ENCODE peak calls at places on chromosomes 7 and 10, in eight cellular contexts. One of them, this sample, is unnamed.

GRCh38 chr10:72588266-72588665 is 37.6 kb downstream of the MICU1 start:
- DNase-seq in central memory CD4-positive, alpha-beta T cell: no peak
- DNase-seq in activated CD4-positive, alpha-beta T cell treated with anti-CD3 and anti-CD28 coated beads, Interleukin-2, amount 50 U/mL, for 48 hours: no peak
- DNase-seq in substantia nigra: no peak
- DNase-seq in NCI-H146: no peak
- DNase-seq in NCI-H1417 treated with DMSO at 0.1 percent for 48 hours: no peak
- DNase-seq in cardiac muscle cell: no peak
- DNase-seq in AG20443: no peak
- DNase-seq in this sample: no peak

GRCh38 chr10:50582766-50583762 is 40.7 kb downstream of the SGMS1 start:
- DNase-seq in substantia nigra: no peak
- DNase-seq in cardiac muscle cell: no peak
- DNase-seq in NCI-H1417 treated with DMSO at 0.1 percent for 48 hours: no peak
- DNase-seq in activated CD4-positive, alpha-beta T cell treated with anti-CD3 and anti-CD28 coated beads, Interleukin-2, amount 50 U/mL, for 48 hours: no peak
- DNase-seq in central memory CD4-positive, alpha-beta T cell: no peak
- DNase-seq in AG20443: no peak
- DNase-seq in NCI-H146: no peak
- DNase-seq in this sample: no peak

GRCh38 chr10:97426776-97427570 is 982 bp downstream of the PGAM1 start:
- DNase-seq in AG20443: no peak
- DNase-seq in central memory CD4-positive, alpha-beta T cell: no peak
- DNase-seq in activated CD4-positive, alpha-beta T cell treated with anti-CD3 and anti-CD28 coated beads, Interleukin-2, amount 50 U/mL, for 48 hours: no peak
- DNase-seq in NCI-H1417 treated with DMSO at 0.1 percent for 48 hours: no peak
- DNase-seq in substantia nigra: no peak
- DNase-seq in cardiac muscle cell: no peak
- DNase-seq in NCI-H146: peak; percentile 9
- DNase-seq in this sample: peak; percentile 49

GRCh38 chr7:37081436-37081835 is 357.1 kb upstream of the AOAH start:
- DNase-seq in AG20443: no peak
- DNase-seq in activated CD4-positive, alpha-beta T cell treated with anti-CD3 and anti-CD28 coated beads, Interleukin-2, amount 50 U/mL, for 48 hours: peak; percentile 45
- DNase-seq in NCI-H146: peak; percentile 32
- DNase-seq in NCI-H1417 treated with DMSO at 0.1 percent for 48 hours: no peak
- DNase-seq in substantia nigra: no peak
- DNase-seq in cardiac muscle cell: peak; percentile 25
- DNase-seq in central memory CD4-positive, alpha-beta T cell: no peak
- DNase-seq in this sample: peak; percentile 46

GRCh38 chr7:133702078-133702477 is 425.1 kb upstream of the LRGUK start:
- DNase-seq in central memory CD4-positive, alpha-beta T cell: no peak
- DNase-seq in AG20443: no peak
- DNase-seq in NCI-H1417 treated with DMSO at 0.1 percent for 48 hours: no peak
- DNase-seq in cardiac muscle cell: no peak
- DNase-seq in NCI-H146: no peak
- DNase-seq in substantia nigra: no peak
- DNase-seq in activated CD4-positive, alpha-beta T cell treated with anti-CD3 and anti-CD28 coated beads, Interleukin-2, amount 50 U/mL, for 48 hours: no peak
- DNase-seq in this sample: peak; percentile 23

GRCh38 chr10:78516741-78517140 is 483.1 kb downstream of the RPS24 start:
- DNase-seq in cardiac muscle cell: no peak
- DNase-seq in substantia nigra: no peak
- DNase-seq in central memory CD4-positive, alpha-beta T cell: no peak
- DNase-seq in NCI-H146: no peak
- DNase-seq in NCI-H1417 treated with DMSO at 0.1 percent for 48 hours: no peak
- DNase-seq in activated CD4-positive, alpha-beta T cell treated with anti-CD3 and anti-CD28 coated beads, Interleukin-2, amount 50 U/mL, for 48 hours: no peak
- DNase-seq in AG20443: no peak
- DNase-seq in this sample: no peak

GRCh38 chr7:80827238-80827633 is 91.6 kb downstream of the SEMA3C start:
- DNase-seq in central memory CD4-positive, alpha-beta T cell: no peak
- DNase-seq in NCI-H146: no peak
- DNase-seq in cardiac muscle cell: peak; percentile 64
- DNase-seq in activated CD4-positive, alpha-beta T cell treated with anti-CD3 and anti-CD28 coated beads, Interleukin-2, amount 50 U/mL, for 48 hours: no peak
- DNase-seq in substantia nigra: no peak
- DNase-seq in NCI-H1417 treated with DMSO at 0.1 percent for 48 hours: no peak
- DNase-seq in AG20443: no peak
- DNase-seq in this sample: no peak

GRCh38 chr7:138934861-138935260 is 46.3 kb downstream of the KIAA1549 start:
- DNase-seq in substantia nigra: no peak
- DNase-seq in cardiac muscle cell: peak; percentile 58
- DNase-seq in NCI-H1417 treated with DMSO at 0.1 percent for 48 hours: no peak
- DNase-seq in AG20443: peak; percentile 37
- DNase-seq in NCI-H146: no peak
- DNase-seq in central memory CD4-positive, alpha-beta T cell: no peak
- DNase-seq in activated CD4-positive, alpha-beta T cell treated with anti-CD3 and anti-CD28 coated beads, Interleukin-2, amount 50 U/mL, for 48 hours: no peak
- DNase-seq in this sample: peak; percentile 63

GRCh38 chr7:35584990-35585389 is 109.9 kb downstream of the HERPUD2 start:
- DNase-seq in cardiac muscle cell: no peak
- DNase-seq in NCI-H1417 treated with DMSO at 0.1 percent for 48 hours: no peak
- DNase-seq in NCI-H146: no peak
- DNase-seq in activated CD4-positive, alpha-beta T cell treated with anti-CD3 and anti-CD28 coated beads, Interleukin-2, amount 50 U/mL, for 48 hours: no peak
- DNase-seq in substantia nigra: no peak
- DNase-seq in AG20443: no peak
- DNase-seq in central memory CD4-positive, alpha-beta T cell: no peak
- DNase-seq in this sample: no peak

GRCh38 chr7:92135100-92135429 is 788 bp upstream of the CYP51A1 start:
- DNase-seq in cardiac muscle cell: peak; percentile 46
- DNase-seq in NCI-H146: peak; percentile 61
- DNase-seq in substantia nigra: no peak
- DNase-seq in activated CD4-positive, alpha-beta T cell treated with anti-CD3 and anti-CD28 coated beads, Interleukin-2, amount 50 U/mL, for 48 hours: no peak
- DNase-seq in NCI-H1417 treated with DMSO at 0.1 percent for 48 hours: peak; percentile 19
- DNase-seq in AG20443: peak; percentile 22
- DNase-seq in central memory CD4-positive, alpha-beta T cell: no peak
- DNase-seq in this sample: peak; percentile 24

GRCh38 chr10:34194259-34194658 is 620.8 kb downstream of the PARD3 start:
- DNase-seq in central memory CD4-positive, alpha-beta T cell: no peak
- DNase-seq in AG20443: peak; percentile 53
- DNase-seq in NCI-H1417 treated with DMSO at 0.1 percent for 48 hours: no peak
- DNase-seq in NCI-H146: no peak
- DNase-seq in cardiac muscle cell: peak; percentile 33
- DNase-seq in activated CD4-positive, alpha-beta T cell treated with anti-CD3 and anti-CD28 coated beads, Interleukin-2, amount 50 U/mL, for 48 hours: no peak
- DNase-seq in substantia nigra: no peak
- DNase-seq in this sample: peak; percentile 84

GRCh38 chr7:10116511-10116910 is 857.2 kb upstream of the PHF14 start:
- DNase-seq in substantia nigra: no peak
- DNase-seq in NCI-H146: no peak
- DNase-seq in cardiac muscle cell: no peak
- DNase-seq in activated CD4-positive, alpha-beta T cell treated with anti-CD3 and anti-CD28 coated beads, Interleukin-2, amount 50 U/mL, for 48 hours: no peak
- DNase-seq in AG20443: no peak
- DNase-seq in NCI-H1417 treated with DMSO at 0.1 percent for 48 hours: no peak
- DNase-seq in central memory CD4-positive, alpha-beta T cell: no peak
- DNase-seq in this sample: no peak

GRCh38 chr10:133272964-133273420 is 3.7 kb downstream of the ADAM8 start:
- DNase-seq in substantia nigra: no peak
- DNase-seq in NCI-H146: no peak
- DNase-seq in NCI-H1417 treated with DMSO at 0.1 percent for 48 hours: no peak
- DNase-seq in AG20443: no peak
- DNase-seq in central memory CD4-positive, alpha-beta T cell: no peak
- DNase-seq in cardiac muscle cell: no peak
- DNase-seq in activated CD4-positive, alpha-beta T cell treated with anti-CD3 and anti-CD28 coated beads, Interleukin-2, amount 50 U/mL, for 48 hours: no peak
- DNase-seq in this sample: no peak

GRCh38 chr7:105473163-105473562 is 48.9 kb downstream of the PUS7 start:
- DNase-seq in AG20443: no peak
- DNase-seq in activated CD4-positive, alpha-beta T cell treated with anti-CD3 and anti-CD28 coated beads, Interleukin-2, amount 50 U/mL, for 48 hours: no peak
- DNase-seq in central memory CD4-positive, alpha-beta T cell: no peak
- DNase-seq in substantia nigra: no peak
- DNase-seq in NCI-H1417 treated with DMSO at 0.1 percent for 48 hours: no peak
- DNase-seq in NCI-H146: no peak
- DNase-seq in cardiac muscle cell: peak; percentile 90
- DNase-seq in this sample: peak; percentile 50

GRCh38 chr10:48197236-48197899 is 77.1 kb downstream of the FRMPD2 start:
- DNase-seq in central memory CD4-positive, alpha-beta T cell: no peak
- DNase-seq in activated CD4-positive, alpha-beta T cell treated with anti-CD3 and anti-CD28 coated beads, Interleukin-2, amount 50 U/mL, for 48 hours: no peak
- DNase-seq in AG20443: no peak
- DNase-seq in substantia nigra: no peak
- DNase-seq in NCI-H146: no peak
- DNase-seq in NCI-H1417 treated with DMSO at 0.1 percent for 48 hours: no peak
- DNase-seq in cardiac muscle cell: no peak
- DNase-seq in this sample: no peak

GRCh38 chr7:12031638-12032037 is 179.5 kb upstream of the TMEM106B start:
- DNase-seq in activated CD4-positive, alpha-beta T cell treated with anti-CD3 and anti-CD28 coated beads, Interleukin-2, amount 50 U/mL, for 48 hours: no peak
- DNase-seq in AG20443: no peak
- DNase-seq in cardiac muscle cell: peak; percentile 57
- DNase-seq in NCI-H146: no peak
- DNase-seq in NCI-H1417 treated with DMSO at 0.1 percent for 48 hours: no peak
- DNase-seq in substantia nigra: no peak
- DNase-seq in central memory CD4-positive, alpha-beta T cell: no peak
- DNase-seq in this sample: peak; percentile 37

GRCh38 chr10:91758303-91759146 is 39.7 kb upstream of the TNKS2 start:
- DNase-seq in AG20443: peak; percentile 40
- DNase-seq in NCI-H146: peak; percentile 59
- DNase-seq in activated CD4-positive, alpha-beta T cell treated with anti-CD3 and anti-CD28 coated beads, Interleukin-2, amount 50 U/mL, for 48 hours: no peak
- DNase-seq in substantia nigra: no peak
- DNase-seq in cardiac muscle cell: peak; percentile 79
- DNase-seq in NCI-H1417 treated with DMSO at 0.1 percent for 48 hours: no peak
- DNase-seq in central memory CD4-positive, alpha-beta T cell: peak; percentile 44
- DNase-seq in this sample: no peak

GRCh38 chr10:4704034-4704545 is 121.9 kb upstream of the AKR1E2 start:
- DNase-seq in NCI-H1417 treated with DMSO at 0.1 percent for 48 hours: no peak
- DNase-seq in NCI-H146: no peak
- DNase-seq in AG20443: peak; percentile 67
- DNase-seq in substantia nigra: no peak
- DNase-seq in cardiac muscle cell: peak; percentile 95
- DNase-seq in central memory CD4-positive, alpha-beta T cell: no peak
- DNase-seq in activated CD4-positive, alpha-beta T cell treated with anti-CD3 and anti-CD28 coated beads, Interleukin-2, amount 50 U/mL, for 48 hours: no peak
- DNase-seq in this sample: peak; percentile 46

GRCh38 chr7:57868771-57869483 is 418.9 kb downstream of the ZNF716 start:
- DNase-seq in AG20443: peak; percentile 12
- DNase-seq in NCI-H1417 treated with DMSO at 0.1 percent for 48 hours: no peak
- DNase-seq in substantia nigra: no peak
- DNase-seq in cardiac muscle cell: no peak
- DNase-seq in activated CD4-positive, alpha-beta T cell treated with anti-CD3 and anti-CD28 coated beads, Interleukin-2, amount 50 U/mL, for 48 hours: no peak
- DNase-seq in NCI-H146: peak; percentile 2
- DNase-seq in central memory CD4-positive, alpha-beta T cell: no peak
- DNase-seq in this sample: no peak

GRCh38 chr10:33661580-33662269 is 327.3 kb upstream of the NRP1 start:
- DNase-seq in NCI-H146: peak; percentile 51
- DNase-seq in substantia nigra: peak; percentile 49
- DNase-seq in AG20443: peak; percentile 92
- DNase-seq in cardiac muscle cell: peak; percentile 90
- DNase-seq in central memory CD4-positive, alpha-beta T cell: no peak
- DNase-seq in NCI-H1417 treated with DMSO at 0.1 percent for 48 hours: no peak
- DNase-seq in activated CD4-positive, alpha-beta T cell treated with anti-CD3 and anti-CD28 coated beads, Interleukin-2, amount 50 U/mL, for 48 hours: no peak
- DNase-seq in this sample: peak; percentile 64

GRCh38 chr10:11616021-11616420 is 4.6 kb upstream of the USP6NL start:
- DNase-seq in AG20443: no peak
- DNase-seq in central memory CD4-positive, alpha-beta T cell: no peak
- DNase-seq in cardiac muscle cell: no peak
- DNase-seq in substantia nigra: no peak
- DNase-seq in NCI-H146: no peak
- DNase-seq in NCI-H1417 treated with DMSO at 0.1 percent for 48 hours: no peak
- DNase-seq in activated CD4-positive, alpha-beta T cell treated with anti-CD3 and anti-CD28 coated beads, Interleukin-2, amount 50 U/mL, for 48 hours: no peak
- DNase-seq in this sample: no peak